ENCODE peak calls at places on chromosomes 11 and 22, in nine cellular contexts. I is astrocyte, A is lung, T is HCT116, D is A549, K is heart right ventricle, F is SJSA1, S is osteoblast, X is adrenal gland. M is an unnamed sample. For H3K9me3 and H3K4me1, the result is how much of the 10 kb centered on the place peaks cover.

GRCh38 chr22:39472570-39473556 is 16.1 kb downstream of the MGAT3 start:
- DNase-seq in I (no peak), A (peak), T (no peak), D (no peak), K (no peak), F (peak), S (no peak), X (no peak), M (no peak)

GRCh38 chr11:118060879-118061278 is 16.0 kb upstream of the TMPRSS4 start:
- DNase-seq in I (no peak), A (no peak), T (no peak), D (no peak), K (no peak), F (no peak), S (no peak), X (peak), M (no peak)

GRCh38 chr11:133824593-133824992 is 20.7 kb downstream of the SPATA19 start:
- DNase-seq in I (no peak), A (no peak), T (no peak), D (no peak), K (no peak), F (no peak), S (no peak), X (no peak), M (no peak)

GRCh38 chr11:2789331-2789730 is 89.5 kb upstream of the KCNQ1OT1 start:
- DNase-seq in I (no peak), A (no peak), T (no peak), D (no peak), K (no peak), F (peak), S (peak), X (no peak), M (no peak)

GRCh38 chr11:128474036-128474874 is 113.1 kb downstream of the ETS1 start:
- DNase-seq in I (no peak), A (no peak), T (no peak), D (no peak), K (no peak), F (no peak), S (no peak), X (no peak), M (no peak)

GRCh38 chr11:106959800-106960199 is 58.5 kb downstream of the GUCY1A2 start:
- DNase-seq in I (peak), A (no peak), T (no peak), D (no peak), K (no peak), F (no peak), S (no peak), X (no peak), M (no peak)

GRCh38 chr22:40325315-40325714 is 21.0 kb upstream of the ADSL start:
- DNase-seq in I (no peak), A (no peak), T (no peak), D (no peak), K (no peak), F (peak), S (no peak), X (no peak), M (no peak)

GRCh38 chr11:119101367-119101758 is 290 bp downstream of the DPAGT1 start:
- DNase-seq in I (no peak), A (no peak), T (no peak), D (peak), K (no peak), F (no peak), S (peak), X (no peak), M (no peak)

GRCh38 chr11:3865388-3866193 is 10.1 kb downstream of the STIM1 start:
- DNase-seq in I (peak), A (no peak), T (no peak), D (no peak), K (no peak), F (peak), S (peak), X (no peak), M (no peak)

GRCh38 chr11:68254421-68254820 is 17.4 kb downstream of the C11orf24 start:
- DNase-seq in I (no peak), A (no peak), T (no peak), D (no peak), K (no peak), F (no peak), S (peak), X (no peak), M (no peak)

GRCh38 chr22:25368271-25368670 is 148.8 kb downstream of the CRYBB2 start:
- DNase-seq in I (peak), A (no peak), T (no peak), D (peak), K (no peak), F (peak), S (peak), X (peak), M (no peak)

GRCh38 chr22:31241936-31242335 is 29.8 kb downstream of the LIMK2 start:
- DNase-seq in I (peak), A (no peak), T (no peak), D (no peak), K (no peak), F (no peak), S (peak), X (no peak), M (no peak)

GRCh38 chr11:73366265-73366610 is 10.0 kb upstream of the RELT start:
- DNase-seq in I (no peak), A (no peak), T (no peak), D (no peak), K (no peak), F (no peak), S (no peak), X (no peak), M (no peak)

GRCh38 chr22:30045001-30045887 is 35.0 kb upstream of the HORMAD2 start:
- DNase-seq in I (no peak), A (no peak), T (no peak), D (no peak), K (no peak), F (peak), S (no peak), X (no peak), M (no peak)

GRCh38 chr11:2268911-2269600 is 1.3 kb downstream of the ASCL2 start:
- DNase-seq in I (no peak), A (peak), T (no peak), D (no peak), K (peak), F (peak), S (peak), X (peak), M (no peak)

GRCh38 chr11:17686185-17686980 is 33.0 kb upstream of the MYOD1 start:
- DNase-seq in I (peak), A (no peak), T (no peak), D (no peak), K (no peak), F (peak), S (no peak), X (no peak), M (no peak)

GRCh38 chr11:50187220-50187619 is 154.5 kb downstream of the OR4C45 start:
- DNase-seq in I (no peak), A (no peak), T (no peak), D (no peak), K (no peak), F (no peak), S (no peak), X (no peak), M (no peak)

GRCh38 chr11:50182486-50182885 is 149.8 kb downstream of the OR4C45 start:
- DNase-seq in I (no peak), A (no peak), T (no peak), D (no peak), K (no peak), F (no peak), S (peak), X (no peak), M (no peak)

GRCh38 chr11:50192743-50193142 is 160.1 kb downstream of the OR4C45 start:
- DNase-seq in I (no peak), A (no peak), T (no peak), D (no peak), K (no peak), F (no peak), S (no peak), X (no peak), M (no peak)

GRCh38 chr11:50186146-50186545 is 153.5 kb downstream of the OR4C45 start:
- DNase-seq in I (no peak), A (no peak), T (no peak), D (no peak), K (no peak), F (no peak), S (no peak), X (no peak), M (no peak)

DNA sequence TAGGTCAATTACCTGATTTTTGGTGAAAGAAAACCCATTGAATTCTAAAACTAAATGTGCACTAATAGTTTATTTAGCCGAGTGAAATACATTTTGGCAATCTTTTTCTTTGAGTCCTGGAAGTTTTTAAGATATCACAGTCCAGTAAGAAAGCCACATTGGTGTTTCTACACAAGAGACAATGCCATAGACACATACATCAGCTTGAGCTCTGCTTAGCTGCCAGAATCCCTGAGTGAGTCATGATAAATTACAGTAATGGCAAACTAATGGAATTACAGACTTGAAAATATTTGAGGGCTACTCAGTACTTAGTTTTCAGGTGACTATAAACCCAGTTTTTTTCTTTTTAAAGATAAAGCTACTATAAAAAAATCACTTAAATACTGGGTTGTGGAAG is 155.4 kb downstream of the OR4C45 start:
- DNase-seq in I (no peak), A (no peak), T (no peak), D (no peak), K (no peak), F (no peak), S (no peak), X (no peak), M (no peak)
- H3K9me3 ChIP-seq in I (under half), A (under half), T (under half), D (under half), K (under half), F (under half), S (under half), X (under half), M (under half)

DNA sequence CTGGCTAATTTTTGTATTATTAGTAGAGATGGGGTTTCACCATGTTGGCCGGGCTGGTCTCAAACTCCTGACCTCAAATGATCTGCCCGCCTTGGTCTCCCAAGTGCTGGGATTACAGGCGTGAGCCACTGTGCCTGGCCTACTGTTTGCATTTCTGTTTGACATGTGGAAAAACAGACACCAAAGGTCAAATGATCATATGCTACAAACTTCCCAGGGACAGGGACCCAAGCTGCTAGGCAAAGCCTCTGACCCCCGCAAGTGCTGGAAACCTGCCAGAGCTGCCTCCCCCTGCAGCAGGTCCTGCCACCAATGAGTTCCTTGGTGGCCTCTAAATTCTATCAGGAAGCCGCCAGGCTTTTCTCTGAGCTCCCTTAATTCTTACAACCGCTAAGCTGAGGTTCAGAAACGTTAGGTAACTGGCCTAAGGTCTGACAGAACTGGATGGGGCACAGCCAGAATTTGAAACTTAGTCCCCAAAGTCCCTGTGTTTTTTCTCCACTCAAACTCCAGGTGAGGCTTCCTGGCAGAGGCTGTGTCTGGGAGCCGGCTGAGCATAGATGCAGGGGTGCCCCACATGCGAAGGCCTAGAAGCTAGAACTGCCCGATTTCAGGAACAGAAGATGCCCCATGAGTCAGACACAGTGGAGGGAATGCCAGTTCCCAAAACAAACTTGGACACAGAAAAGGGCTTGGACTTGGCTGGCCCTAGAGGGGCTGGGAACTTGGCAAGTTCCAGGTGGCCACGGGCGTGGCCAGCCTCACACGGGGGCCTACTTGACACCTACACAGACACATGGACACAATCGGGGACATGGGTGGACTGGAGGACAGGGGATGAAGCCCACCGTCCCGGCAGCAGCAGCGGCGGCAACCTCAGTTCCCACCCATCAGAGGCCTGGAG is 7.4 kb downstream of the CSNK1E start:
- DNase-seq in I (no peak), A (no peak), T (no peak), D (no peak), K (peak), F (no peak), S (peak), X (no peak), M (no peak)
- H3K4me1 ChIP-seq in I (half or more), A (under half), T (under half), D (half or more), K (half or more), F (half or more), S (half or more), X (under half), M (under half)

GRCh38 chr22:47266329-47266728 is 503.9 kb downstream of the TBC1D22A start:
- DNase-seq in I (no peak), A (no peak), T (no peak), D (no peak), K (no peak), F (peak), S (no peak), X (no peak), M (no peak)
- H3K9me3 ChIP-seq in I (under half), A (under half), T (under half), D (under half), K (under half), F (under half), S (under half), X (under half), M (under half)

DNA sequence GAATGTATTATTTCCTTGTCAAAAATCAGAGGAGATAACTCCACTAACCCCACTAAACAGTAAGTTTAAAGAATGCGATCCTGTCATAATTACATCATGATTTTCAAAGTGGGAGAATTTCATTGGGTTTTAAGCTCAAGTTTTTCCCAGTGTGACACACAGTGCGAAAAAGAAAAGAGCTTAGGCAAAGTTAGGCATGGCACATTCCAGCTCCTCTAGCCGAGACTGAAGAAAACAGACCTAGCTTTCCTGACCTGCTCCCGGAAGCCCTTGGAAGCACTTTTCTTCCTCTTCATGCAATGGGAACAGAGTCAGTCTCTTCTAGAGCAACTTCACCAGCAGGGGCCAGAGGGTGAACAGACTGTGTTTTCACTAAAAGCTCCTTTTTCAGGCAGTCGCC is 76.6 kb upstream of the AKIP1 start:
- DNase-seq in I (no peak), A (no peak), T (no peak), D (no peak), K (no peak), F (no peak), S (peak), X (no peak), M (no peak)
- H3K4me1 ChIP-seq in I (under half), A (under half), T (under half), D (under half), K (under half), F (under half), S (under half), X (under half), M (under half)

M was measured in iPS DF 6.9.